ENCODE peak calls at places on chromosomes 1 and 21, in nine cellular contexts. T, Q, H, G, I, D, O, B and Z are unnamed samples.
A peak's percentile ranks its signal among the peaks of the same experiment; 100 is the strongest.

GRCh38 chr1:55702064-55702463 is 486.9 kb upstream of the USP24 start:
- DNase-seq in T (no peak), Q (no peak), H (no peak), G (no peak), I (no peak), D (no peak), O (no peak), B (peak; percentile 21), Z (no peak)

GRCh38 chr1:154940880-154941228 is 4.3 kb upstream of the PMVK start:
- DNase-seq in T (no peak), Q (no peak), H (no peak), G (no peak), I (no peak), D (no peak), O (no peak), B (no peak), Z (no peak)

GRCh38 chr1:25793585-25794170 is 6.3 kb upstream of the SELENON start:
- DNase-seq in T (no peak), Q (no peak), H (no peak), G (no peak), I (no peak), D (no peak), O (no peak), B (no peak), Z (no peak)

GRCh38 chr1:1004780-1005697 is 5.1 kb upstream of the HES4 start:
- DNase-seq in T (peak; percentile 29), Q (peak; percentile 11), H (peak; percentile 75), G (no peak), I (peak; percentile 36), D (no peak), O (no peak), B (peak; percentile 75), Z (no peak)

GRCh38 chr1:156356875-156357534 is 12.0 kb upstream of the RHBG start:
- DNase-seq in T (no peak), Q (peak; percentile 71), H (peak; percentile 84), G (no peak), I (peak; percentile 61), D (no peak), O (peak; percentile 50), B (peak; percentile 80), Z (no peak)

GRCh38 chr21:29939859-29940245 is at the start of gene GRIK1:
- DNase-seq in T (no peak), Q (no peak), H (peak; percentile 60), G (no peak), I (no peak), D (no peak), O (no peak), B (peak; percentile 36), Z (no peak)

GRCh38 chr1:220235462-220235861 is 36.8 kb downstream of the RAB3GAP2 start:
- DNase-seq in T (no peak), Q (no peak), H (no peak), G (no peak), I (no peak), D (no peak), O (no peak), B (no peak), Z (no peak)

GRCh38 chr1:192445849-192446489 is 129.2 kb downstream of the RGS21 start:
- DNase-seq in T (peak; percentile 30), Q (peak; percentile 64), H (peak; percentile 36), G (peak; percentile 48), I (peak; percentile 38), D (peak; percentile 15), O (no peak), B (peak; percentile 69), Z (no peak)

GRCh38 chr1:232472485-232473041 is 157.4 kb downstream of the SIPA1L2 start:
- DNase-seq in T (no peak), Q (no peak), H (no peak), G (no peak), I (no peak), D (no peak), O (no peak), B (no peak), Z (no peak)

GRCh38 chr1:43222876-43223275 is 46.9 kb upstream of the TMEM125 start:
- DNase-seq in T (no peak), Q (no peak), H (no peak), G (no peak), I (no peak), D (no peak), O (no peak), B (no peak), Z (no peak)

GRCh38 chr1:14889937-14890440 is 263.6 kb upstream of the TMEM51 start:
- DNase-seq in T (no peak), Q (no peak), H (no peak), G (no peak), I (no peak), D (no peak), O (no peak), B (no peak), Z (no peak)

GRCh38 chr1:77846966-77847365 is 41.5 kb upstream of the NEXN start:
- DNase-seq in T (no peak), Q (no peak), H (no peak), G (no peak), I (no peak), D (no peak), O (no peak), B (no peak), Z (no peak)

GRCh38 chr1:77850082-77850481 is 38.3 kb upstream of the NEXN start:
- DNase-seq in T (no peak), Q (no peak), H (no peak), G (no peak), I (no peak), D (no peak), O (no peak), B (no peak), Z (no peak)

DNA sequence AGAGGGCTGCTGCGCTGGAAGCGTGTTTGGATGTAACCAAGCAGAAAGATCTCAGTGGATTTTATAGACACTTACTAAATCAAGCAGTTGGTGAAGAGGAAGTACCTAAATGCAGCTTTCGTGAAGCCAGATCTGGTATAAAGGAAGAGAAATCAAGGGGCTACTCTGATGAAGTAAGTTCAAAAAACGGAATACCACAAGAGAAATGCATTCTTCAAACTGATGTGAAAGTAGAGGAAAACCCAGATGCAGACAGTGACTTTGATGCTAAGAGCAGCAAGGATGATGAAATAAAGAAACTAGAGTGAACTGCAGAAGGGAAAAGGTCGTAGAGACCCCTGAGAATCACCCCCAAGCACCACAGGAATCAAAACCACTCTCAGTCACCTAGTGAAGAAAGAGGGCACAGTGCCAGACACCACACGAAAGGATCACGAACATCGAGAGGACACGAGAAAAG is 40.8 kb upstream of the NEXN start:
- DNase-seq in T (no peak), Q (no peak), H (no peak), G (no peak), I (no peak), D (no peak), O (no peak), B (no peak), Z (no peak)
- H3K27ac ChIP-seq in T (no peak overlapping the region), Q (no peak overlapping the region), H (no peak overlapping the region), G (no peak overlapping the region), I (no peak overlapping the region), D (no peak overlapping the region), O (no peak overlapping the region), B (no peak overlapping the region), Z (no peak overlapping the region)

GRCh38 chr1:27568247-27569087 is 35.5 kb downstream of the AHDC1 start:
- DNase-seq in T (peak; percentile 96), Q (peak; percentile 94), H (peak; percentile 94), G (peak; percentile 94), I (peak; percentile 98), D (peak; percentile 95), O (peak; percentile 98), B (peak; percentile 97), Z (peak; percentile 98)

GRCh38 chr1:27569088-27569459 is 34.9 kb downstream of the AHDC1 start:
- DNase-seq in T (peak; percentile 55), Q (no peak), H (peak; percentile 44), G (no peak), I (no peak), D (no peak), O (no peak), B (no peak), Z (no peak)

GRCh38 chr1:27566462-27567182 is 37.3 kb downstream of the AHDC1 start:
- DNase-seq in T (no peak), Q (no peak), H (peak; percentile 51), G (no peak), I (no peak), D (no peak), O (no peak), B (no peak), Z (no peak)

GRCh38 chr1:27567183-27567526 is 36.8 kb downstream of the AHDC1 start:
- DNase-seq in T (no peak), Q (no peak), H (peak; percentile 97), G (no peak), I (no peak), D (no peak), O (no peak), B (no peak), Z (no peak)

DNA sequence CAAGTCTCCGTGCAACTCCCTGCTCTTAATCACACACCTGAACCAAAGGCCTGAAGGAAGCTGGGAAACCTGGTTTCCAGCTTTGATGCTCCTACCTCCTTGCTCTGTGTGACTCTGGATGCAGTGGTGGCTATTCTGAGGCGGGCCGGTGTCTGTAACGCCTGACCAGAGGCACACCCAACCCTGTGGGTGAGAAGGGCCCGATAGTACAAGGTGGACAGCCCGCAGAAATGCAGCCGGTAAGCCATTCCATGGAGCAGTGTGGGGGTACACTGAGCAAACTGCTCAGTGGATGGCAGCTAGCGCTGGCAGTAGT is 36.1 kb downstream of the AHDC1 start:
- DNase-seq in T (no peak), Q (no peak), H (no peak), G (no peak), I (no peak), D (no peak), O (no peak), B (no peak), Z (no peak)
- H3K4me3 ChIP-seq in T (peak overlapping the region; percentile 53), Q (peak overlapping the region; percentile 28), H (peak overlapping the region; percentile 15), G (no peak overlapping the region), I (peak overlapping the region; percentile 42), D (peak overlapping the region; percentile 16), O (peak overlapping the region; percentile 61), B (no peak overlapping the region), Z (no peak overlapping the region)

DNA sequence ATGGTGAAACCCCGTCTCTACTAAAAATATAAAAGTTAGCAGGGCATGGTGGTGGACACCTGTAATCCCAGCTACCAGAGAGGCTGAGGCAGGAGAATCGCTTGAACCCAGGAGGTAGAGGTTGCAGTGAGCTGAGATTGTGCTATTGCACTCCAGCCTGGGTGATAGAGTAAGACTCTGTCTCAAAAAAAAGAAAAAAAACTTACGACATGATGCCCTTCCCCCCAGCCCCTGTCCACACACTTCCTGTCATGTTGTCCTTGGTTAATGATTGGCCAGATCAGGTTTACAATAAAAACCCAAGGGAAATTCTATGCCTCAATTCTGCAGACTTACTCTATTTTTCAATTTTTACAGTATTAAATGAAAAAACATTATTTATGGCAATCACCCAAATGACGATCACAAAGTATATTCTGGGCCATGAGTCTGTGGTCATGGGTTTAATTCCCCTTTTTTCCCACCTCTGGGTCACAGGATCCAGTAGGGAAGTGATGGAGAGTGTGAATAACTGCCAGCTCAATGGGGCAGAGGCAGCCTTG is 90.3 kb downstream of the BCAR3 start:
- DNase-seq in T (no peak), Q (no peak), H (no peak), G (no peak), I (no peak), D (no peak), O (no peak), B (no peak), Z (no peak)
- H3K27ac ChIP-seq in T (peak overlapping the region; percentile 66), Q (no peak overlapping the region), H (no peak overlapping the region), G (no peak overlapping the region), I (peak overlapping the region; percentile 92), D (peak overlapping the region; percentile 36), O (peak overlapping the region; percentile 85), B (no peak overlapping the region), Z (no peak overlapping the region)

DNA sequence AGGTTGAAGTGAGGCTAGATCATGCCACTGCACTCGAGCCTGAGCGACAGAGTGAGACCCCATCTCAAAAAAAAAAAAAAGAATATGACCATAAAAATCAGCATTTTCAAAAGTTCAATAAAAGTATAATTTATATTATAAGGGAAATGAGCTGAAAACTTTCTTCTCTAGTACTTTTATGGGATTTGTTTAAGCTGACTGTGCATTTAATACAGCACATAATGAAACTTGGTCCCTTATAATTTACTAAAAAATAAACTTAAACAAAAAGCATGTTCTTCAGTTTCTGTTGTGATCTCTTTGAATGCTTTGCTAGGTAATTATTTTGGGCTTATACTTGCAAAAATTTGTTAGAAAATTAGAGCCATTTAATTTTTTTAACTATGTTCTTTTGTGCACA is 77.8 kb downstream of the NCAM2 start:
- DNase-seq in T (no peak), Q (no peak), H (no peak), G (no peak), I (no peak), D (no peak), O (no peak), B (no peak), Z (no peak)
- H3K4me3 ChIP-seq in T (no peak overlapping the region), Q (no peak overlapping the region), H (no peak overlapping the region), G (no peak overlapping the region), I (no peak overlapping the region), D (no peak overlapping the region), O (no peak overlapping the region), B (no peak overlapping the region), Z (no peak overlapping the region)